ENCODE peak calls at places on chromosomes 7 and 10, in six cellular contexts. X is GM06990, K is sigmoid colon, U is pancreas, G is prostate gland, J is A549. N is an unnamed sample.
A peak's percentile ranks its signal among the peaks of the same experiment; 100 is the strongest.

GRCh38 chr7:42077276-42078135 is 159.5 kb downstream of the GLI3 start:
- DNase-seq in X (no peak), K (no peak), U (no peak), G (no peak), J (no peak), N (no peak)

GRCh38 chr10:97632949-97633884 is at the start of gene MORN4:
- DNase-seq in X (peak; percentile 87), K (peak; percentile 97), U (peak; percentile 94), G (peak; percentile 92), J (peak; percentile 93), N (peak; percentile 84)

GRCh38 chr10:99731296-99732032 is 463 bp downstream of the COX15 start:
- DNase-seq in X (no peak), K (no peak), U (no peak), G (no peak), J (no peak), N (no peak)

GRCh38 chr7:77442631-77443420 is 26.7 kb upstream of the GSAP start:
- DNase-seq in X (no peak), K (no peak), U (no peak), G (no peak), J (no peak), N (no peak)

GRCh38 chr7:3559178-3559765 is 258.2 kb downstream of the SDK1 start:
- DNase-seq in X (no peak), K (no peak), U (peak; percentile 41), G (peak; percentile 22), J (peak; percentile 54), N (no peak)

GRCh38 chr7:94067047-94067446 is 62.9 kb upstream of the BET1 start:
- DNase-seq in X (no peak), K (no peak), U (no peak), G (no peak), J (no peak), N (no peak)

GRCh38 chr7:318476-319266 is 28.7 kb downstream of the FOXL3 start:
- DNase-seq in X (no peak), K (no peak), U (peak; percentile 60), G (no peak), J (no peak), N (no peak)

GRCh38 chr7:100266576-100267354 is 40.7 kb upstream of the SPDYE3 start:
- DNase-seq in X (no peak), K (no peak), U (no peak), G (no peak), J (no peak), N (no peak)

GRCh38 chr10:132136097-132136521 is 50.6 kb upstream of the DPYSL4 start:
- DNase-seq in X (no peak), K (peak; percentile 59), U (no peak), G (no peak), J (no peak), N (peak; percentile 6)

GRCh38 chr7:74570533-74571156 is 86.9 kb upstream of the GTF2I start:
- DNase-seq in X (no peak), K (no peak), U (no peak), G (no peak), J (no peak), N (no peak)

GRCh38 chr7:1667566-1668485 is 2.3 kb upstream of the ELFN1 start:
- DNase-seq in X (no peak), K (peak; percentile 55), U (no peak), G (no peak), J (no peak), N (peak; percentile 16)

GRCh38 chr7:129315916-129316315 is 91.1 kb downstream of the AHCYL2 start:
- DNase-seq in X (no peak), K (no peak), U (no peak), G (peak; percentile 26), J (no peak), N (no peak)

GRCh38 chr7:107446988-107447387 is 22.9 kb upstream of the GPR22 start:
- DNase-seq in X (no peak), K (no peak), U (no peak), G (no peak), J (no peak), N (no peak)

GRCh38 chr7:20577362-20578069 is 38.0 kb upstream of the ABCB5 start:
- DNase-seq in X (no peak), K (no peak), U (no peak), G (no peak), J (no peak), N (no peak)

GRCh38 chr7:39306028-39306570 is 260.1 kb upstream of the YAE1 start:
- DNase-seq in X (no peak), K (no peak), U (no peak), G (no peak), J (no peak), N (no peak)

GRCh38 chr10:74058658-74059057 is 60.7 kb downstream of the VCL start:
- DNase-seq in X (no peak), K (no peak), U (peak; percentile 25), G (no peak), J (peak; percentile 61), N (no peak)

GRCh38 chr10:53314856-53315255 is 542.3 kb upstream of the MBL2 start:
- DNase-seq in X (no peak), K (no peak), U (no peak), G (no peak), J (peak; percentile 11), N (no peak)

GRCh38 chr7:469591-469961 is 50.1 kb downstream of the PDGFA start:
- DNase-seq in X (no peak), K (peak; percentile 36), U (no peak), G (no peak), J (no peak), N (peak; percentile 10)

GRCh38 chr10:11397980-11398580 is 213.4 kb downstream of the USP6NL start:
- DNase-seq in X (no peak), K (peak; percentile 78), U (no peak), G (no peak), J (no peak), N (no peak)

GRCh38 chr7:480531-481218 is 39.0 kb downstream of the PDGFA start:
- DNase-seq in X (no peak), K (peak; percentile 60), U (no peak), G (no peak), J (no peak), N (no peak)

GRCh38 chr10:35208536-35208935 is 81.9 kb downstream of the CREM start:
- DNase-seq in X (peak; percentile 46), K (no peak), U (no peak), G (no peak), J (no peak), N (no peak)

GRCh38 chr10:48439581-48440041 is 133.1 kb downstream of the MAPK8 start:
- DNase-seq in X (no peak), K (no peak), U (peak; percentile 67), G (no peak), J (no peak), N (no peak)

GRCh38 chr7:144026203-144026883 is 22.4 kb upstream of the OR2A5 start:
- DNase-seq in X (no peak), K (no peak), U (no peak), G (no peak), J (no peak), N (no peak)
- TF ChIP-seq CTCF in X (no peak), K (no peak), U (no peak), G (no peak), J (no peak), N (no peak)

DNA sequence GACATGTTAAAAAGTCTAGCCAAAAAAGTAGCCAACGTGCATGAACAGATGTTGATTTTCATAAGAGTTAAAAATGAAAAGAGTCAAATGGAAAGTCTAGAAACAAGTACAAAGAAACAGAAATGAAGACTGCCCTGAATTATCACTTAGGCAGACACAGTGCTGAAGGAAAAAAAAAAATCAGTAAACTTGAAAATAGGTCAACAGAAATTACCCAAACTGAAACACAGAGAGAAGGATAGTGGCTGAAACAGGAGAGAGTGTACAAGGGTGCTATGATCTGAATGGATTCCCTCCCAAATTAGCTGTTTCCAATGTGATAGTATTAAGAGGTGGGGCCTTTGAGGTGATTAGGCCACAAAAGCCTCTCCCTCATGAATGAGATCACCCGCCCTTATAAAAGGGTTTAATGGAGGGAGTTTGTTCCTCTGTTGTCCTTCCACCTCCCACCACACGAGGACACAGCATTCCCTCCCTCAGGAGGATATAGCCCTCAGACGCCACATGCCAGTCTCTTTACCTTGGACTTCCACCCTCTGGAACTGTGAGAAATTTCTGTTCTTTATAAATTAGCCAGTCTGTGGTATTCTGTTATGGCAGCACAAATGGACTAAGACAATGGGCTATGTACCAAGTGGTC is 249.7 kb downstream of the AHR start:
- DNase-seq in X (no peak), K (no peak), U (no peak), G (no peak), J (no peak), N (no peak)
- TF ChIP-seq CTCF in X (no peak), K (no peak), U (no peak), G (no peak), J (no peak), N (no peak)

DNA sequence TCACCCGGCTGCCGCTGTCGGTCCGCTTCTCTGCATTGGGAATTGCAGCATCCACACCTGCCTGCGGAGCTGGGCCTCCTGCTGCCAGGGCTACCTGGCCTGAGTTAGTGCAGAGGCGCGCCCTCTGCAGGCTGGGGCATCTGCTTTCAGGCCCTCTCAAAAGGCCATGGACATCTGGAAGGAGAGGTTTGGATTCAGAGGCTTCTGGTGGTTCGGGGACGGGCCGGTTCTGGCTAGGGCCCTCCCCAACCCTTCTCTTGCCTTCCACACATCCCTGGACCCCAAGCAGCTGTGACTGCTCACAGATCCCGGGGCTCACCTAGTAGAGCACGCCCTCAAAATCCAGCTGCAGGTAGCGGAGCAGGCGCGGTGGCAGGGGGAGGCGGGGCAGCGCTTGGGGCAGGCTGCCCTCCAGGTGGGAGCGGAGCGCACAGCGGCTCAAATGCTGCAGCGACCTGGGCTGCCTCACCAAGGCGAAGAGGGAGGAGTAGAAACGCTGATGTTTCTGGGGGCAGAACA is 8.4 kb upstream of the GBX1 start:
- DNase-seq in X (no peak), K (no peak), U (no peak), G (no peak), J (no peak), N (peak; percentile 10)
- TF ChIP-seq CTCF in X (peak; percentile 4), K (no peak), U (no peak), G (no peak), J (no peak), N (no peak)

GRCh38 chr10:22250897-22251605 is 33.2 kb upstream of the EBLN1 start:
- DNase-seq in X (no peak), K (no peak), U (no peak), G (no peak), J (no peak), N (no peak)

GRCh38 chr10:22251751-22252285 is 34.0 kb upstream of the EBLN1 start:
- DNase-seq in X (peak; percentile 75), K (peak; percentile 79), U (peak; percentile 27), G (peak; percentile 54), J (peak; percentile 41), N (peak; percentile 61)

GRCh38 chr10:22252801-22253577 is 35.2 kb upstream of the EBLN1 start:
- DNase-seq in X (peak; percentile 62), K (peak; percentile 75), U (peak; percentile 21), G (peak; percentile 12), J (no peak), N (peak; percentile 69)

GRCh38 chr10:22252286-22252800 is 34.5 kb upstream of the EBLN1 start:
- DNase-seq in X (peak; percentile 76), K (peak; percentile 79), U (peak; percentile 46), G (peak; percentile 56), J (no peak), N (peak; percentile 79)

DNA sequence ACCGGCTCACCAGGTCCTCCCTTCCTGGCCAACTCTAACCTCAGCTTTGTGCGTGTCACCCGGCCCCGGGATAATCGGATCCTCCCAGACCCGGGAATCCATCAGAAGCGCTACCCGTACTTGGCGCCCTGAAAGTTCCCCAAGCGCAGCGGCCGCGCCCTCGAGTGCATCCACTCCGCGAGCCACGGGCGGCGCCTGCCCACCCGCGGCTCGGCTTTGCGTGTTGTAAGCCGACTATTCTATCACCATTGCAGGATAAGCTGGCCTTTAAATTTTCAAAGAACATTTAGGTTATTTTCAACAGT is 35.7 kb upstream of the EBLN1 start:
- DNase-seq in X (no peak), K (no peak), U (no peak), G (no peak), J (no peak), N (no peak)
- TF ChIP-seq CTCF in X (no peak), K (no peak), U (no peak), G (no peak), J (no peak), N (no peak)

N was measured in activated B cell treated with CpG ODN at 0.5 μM for 24 hours.